ENCODE peak calls at places on chromosomes 7 and 10, in six cellular contexts. X, T, I, J, U and H are unnamed samples.

GRCh38 chr7:41955475-41956243 is 252.8 kb upstream of the INHBA start:
- DNase-seq in T (peak; percentile 85), J (peak; percentile 100), U (peak; percentile 98), X (no peak), I (peak; percentile 71), H (peak; percentile 81)

GRCh38 chr7:100446040-100446439 is 9.7 kb upstream of the PPP1R35 start:
- DNase-seq in I (no peak), J (no peak), T (no peak), X (no peak), U (no peak), H (no peak)

GRCh38 chr10:12121673-12122072 is 7.8 kb upstream of the SEC61A2 start:
- DNase-seq in J (no peak), T (no peak), I (no peak), U (no peak), X (no peak), H (no peak)

GRCh38 chr10:129968937-129969527 is 5.0 kb upstream of the EBF3 start:
- DNase-seq in T (no peak), J (no peak), X (no peak), U (no peak), I (peak; percentile 44), H (peak; percentile 94)

GRCh38 chr10:114548662-114549061 is 109.4 kb downstream of the ABLIM1 start:
- DNase-seq in T (peak; percentile 53), X (no peak), U (no peak), J (peak; percentile 46), I (peak; percentile 64), H (peak; percentile 64)

GRCh38 chr10:118498623-118499022 is 96.8 kb downstream of the PRLHR start:
- DNase-seq in I (no peak), U (no peak), X (no peak), T (no peak), J (no peak), H (no peak)

GRCh38 chr10:3473271-3473670 is 300.7 kb upstream of the PITRM1 start:
- DNase-seq in X (no peak), J (no peak), I (no peak), T (no peak), U (peak; percentile 84), H (no peak)

GRCh38 chr7:91135703-91136102 is 128.5 kb upstream of the FZD1 start:
- DNase-seq in X (no peak), T (no peak), I (no peak), J (peak; percentile 16), U (no peak), H (no peak)